ENCODE peak calls at places on chromosomes 16 and 17, in eight cellular contexts. U, N, B, L, Y, S, C and X are unnamed samples.
A peak's percentile ranks its signal among the peaks of the same experiment; 100 is the strongest.

GRCh38 chr17:1617620-1618174 is 10.9 kb downstream of the SLC43A2 start:
- DNase-seq in L (no peak), B (peak; percentile 50), C (peak; percentile 41), S (no peak), N (no peak), Y (peak; percentile 78), U (peak; percentile 58), X (peak; percentile 57)

GRCh38 chr16:67156146-67156844 is 3.4 kb downstream of the TRADD start:
- DNase-seq in Y (no peak), B (no peak), L (no peak), N (no peak), U (no peak), S (no peak), C (no peak), X (no peak)

GRCh38 chr16:71311553-71312158 is 22.5 kb upstream of the CMTR2 start:
- DNase-seq in U (peak; percentile 43), N (peak; percentile 84), S (peak; percentile 24), Y (no peak), L (no peak), C (peak; percentile 51), B (peak; percentile 14), X (peak; percentile 34)

GRCh38 chr16:78200623-78201096 is 101.2 kb downstream of the WWOX start:
- DNase-seq in N (no peak), C (no peak), U (no peak), Y (no peak), S (no peak), L (no peak), B (no peak), X (no peak)

GRCh38 chr16:69179255-69180010 is 7.5 kb upstream of the SNTB2 start:
- DNase-seq in C (no peak), Y (peak; percentile 88), S (no peak), U (peak; percentile 84), N (peak; percentile 55), L (no peak), B (no peak), X (peak; percentile 25)

GRCh38 chr17:29177871-29178749 is 2.1 kb downstream of the MYO18A start:
- DNase-seq in C (no peak), L (no peak), B (no peak), Y (no peak), S (no peak), U (no peak), N (no peak), X (no peak)

GRCh38 chr16:74625500-74626350 is 18.8 kb upstream of the GLG1 start:
- DNase-seq in Y (no peak), N (no peak), S (no peak), U (no peak), C (no peak), L (no peak), B (no peak), X (no peak)

GRCh38 chr17:16915752-16916556 is 56.0 kb downstream of the TNFRSF13B start:
- DNase-seq in U (peak; percentile 61), B (peak; percentile 25), Y (peak; percentile 66), S (peak; percentile 31), N (peak; percentile 69), L (peak; percentile 39), C (peak; percentile 73), X (peak; percentile 38)

GRCh38 chr17:6305613-6306360 is 129.1 kb downstream of the AIPL1 start:
- DNase-seq in B (no peak), N (no peak), U (no peak), Y (no peak), L (no peak), C (no peak), S (no peak), X (peak; percentile 89)

GRCh38 chr17:57783338-57783742 is 38.2 kb upstream of the CCDC182 start:
- DNase-seq in C (peak; percentile 96), B (peak; percentile 50), U (peak; percentile 92), N (peak; percentile 94), L (peak; percentile 56), Y (peak; percentile 58), S (peak; percentile 66), X (peak; percentile 44)

GRCh38 chr17:2094891-2095535 is 40.1 kb downstream of the HIC1 start:
- DNase-seq in Y (no peak), L (no peak), B (no peak), N (peak; percentile 44), U (peak; percentile 52), S (peak; percentile 68), C (no peak), X (peak; percentile 82)

GRCh38 chr17:64938925-64939474 is 19.7 kb upstream of the LRRC37A3 start:
- DNase-seq in L (peak; percentile 32), N (peak; percentile 62), B (no peak), U (no peak), C (peak; percentile 68), S (peak; percentile 34), Y (peak; percentile 22), X (peak; percentile 16)

GRCh38 chr16:55372792-55373488 is 48.9 kb downstream of the IRX6 start:
- DNase-seq in U (no peak), S (no peak), L (no peak), C (no peak), B (no peak), Y (no peak), N (no peak), X (peak; percentile 79)

GRCh38 chr17:73089918-73090317 is 2.6 kb downstream of the SLC39A11 start:
- DNase-seq in C (no peak), S (peak; percentile 89), N (no peak), B (no peak), Y (no peak), L (no peak), U (no peak), X (peak; percentile 82)

GRCh38 chr17:3025421-3026124 is 37.8 kb downstream of the OR1D5 start:
- DNase-seq in C (no peak), N (no peak), S (peak; percentile 3), Y (no peak), L (no peak), U (no peak), B (no peak), X (no peak)

GRCh38 chr17:55607736-55608341 is 96.6 kb upstream of the SMIM36 start:
- DNase-seq in B (peak; percentile 25), L (no peak), C (no peak), N (peak; percentile 49), U (peak; percentile 66), S (no peak), Y (peak; percentile 26), X (no peak)

GRCh38 chr16:1331712-1332617 is 1.5 kb upstream of the BAIAP3 start:
- DNase-seq in S (no peak), B (no peak), Y (no peak), N (peak; percentile 97), L (no peak), U (no peak), C (no peak), X (no peak)

GRCh38 chr17:66915204-66915611 is 49.3 kb upstream of the CACNG4 start:
- DNase-seq in S (peak; percentile 66), L (no peak), U (peak; percentile 60), B (peak; percentile 33), C (no peak), N (no peak), Y (peak; percentile 43), X (no peak)

GRCh38 chr17:82297804-82298537 is 19.4 kb downstream of the CD7 start:
- DNase-seq in L (peak; percentile 87), S (peak; percentile 82), C (no peak), U (peak; percentile 73), Y (peak; percentile 96), N (peak; percentile 60), B (peak; percentile 97), X (peak; percentile 74)

GRCh38 chr16:48609453-48610023 is 442 bp downstream of the N4BP1 start:
- DNase-seq in S (peak; percentile 55), B (peak; percentile 28), C (peak; percentile 61), N (peak; percentile 84), Y (peak; percentile 29), L (no peak), U (peak; percentile 41), X (peak; percentile 36)

GRCh38 chr17:76929572-76929971 is 61.4 kb downstream of the MGAT5B start:
- DNase-seq in C (no peak), Y (no peak), B (no peak), U (no peak), L (no peak), S (no peak), N (peak; percentile 16), X (no peak)

GRCh38 chr17:43018008-43018853 is 4.0 kb downstream of the VAT1 start:
- DNase-seq in C (no peak), L (no peak), U (no peak), N (peak; percentile 95), S (peak; percentile 89), Y (no peak), B (no peak), X (no peak)

GRCh38 chr16:68893710-68894705 is 50.7 kb downstream of the TANGO6 start:
- DNase-seq in S (no peak), Y (no peak), B (no peak), C (peak; percentile 14), N (peak; percentile 92), L (no peak), U (peak; percentile 41), X (no peak)

GRCh38 chr17:45302649-45303173 is 14.1 kb downstream of the MAP3K14 start:
- DNase-seq in S (no peak), B (no peak), U (no peak), Y (peak; percentile 91), N (no peak), L (no peak), C (no peak), X (no peak)

GRCh38 chr17:63601439-63602371 is 1.0 kb downstream of the TACO1 start:
- DNase-seq in U (peak; percentile 10), S (no peak), L (no peak), C (no peak), B (no peak), Y (peak; percentile 9), N (no peak), X (peak; percentile 17)

GRCh38 chr16:17784073-17784472 is 313.3 kb upstream of the XYLT1 start:
- DNase-seq in S (no peak), U (peak; percentile 42), N (peak; percentile 91), Y (peak; percentile 18), C (peak; percentile 10), L (no peak), B (peak; percentile 69), X (no peak)

GRCh38 chr16:20415541-20415940 is 6.2 kb downstream of the ACSM5 start:
- DNase-seq in Y (no peak), B (no peak), N (no peak), C (no peak), U (no peak), L (no peak), S (no peak), X (no peak)

GRCh38 chr16:86575754-86576557 is 2.4 kb upstream of the FOXL1 start:
- DNase-seq in B (peak; percentile 91), L (peak; percentile 53), C (peak; percentile 83), Y (peak; percentile 98), U (peak; percentile 93), N (peak; percentile 98), S (no peak), X (peak; percentile 72)

GRCh38 chr16:85484337-85485295 is 128.5 kb upstream of the GSE1 start:
- DNase-seq in Y (no peak), S (no peak), C (no peak), N (no peak), B (no peak), L (no peak), U (no peak), X (peak; percentile 54)